ENCODE peak calls at places on chromosomes 13 and 19, in ten cellular contexts. U is transverse colon, V is uterus, R is heart left ventricle, O is Peyer's patch, T is suprapubic skin, C is GM12891, G is adrenal gland, B is esophagus muscularis mucosa, A is lower leg skin. X is an unnamed sample.
A peak's percentile ranks its signal among the peaks of the same experiment; 100 is the strongest.

GRCh38 chr13:97742084-97742483 is 211.4 kb upstream of the IPO5 start:
- DNase-seq in U (no peak), V (no peak), R (no peak), O (no peak), T (no peak), C (no peak), G (no peak), B (peak; percentile 82), A (no peak), X (no peak)

GRCh38 chr13:35690546-35690945 is 214.1 kb upstream of the MAB21L1 start:
- DNase-seq in U (no peak), V (no peak), R (no peak), O (no peak), T (no peak), C (no peak), G (no peak), B (no peak), A (no peak), X (no peak)

GRCh38 chr13:83780201-83780600 is 102.1 kb downstream of the SLITRK1 start:
- DNase-seq in U (no peak), V (no peak), R (no peak), O (no peak), T (no peak), C (no peak), G (no peak), B (no peak), A (no peak), X (no peak)

GRCh38 chr13:51632643-51633357 is 48.5 kb downstream of the WDFY2 start:
- DNase-seq in U (no peak), V (no peak), R (no peak), O (no peak), T (no peak), C (no peak), G (no peak), B (no peak), A (no peak), X (no peak)

GRCh38 chr13:79741006-79741405 is 260.1 kb downstream of the NDFIP2 start:
- DNase-seq in U (no peak), V (no peak), R (no peak), O (no peak), T (no peak), C (no peak), G (peak; percentile 58), B (no peak), A (no peak), X (no peak)

GRCh38 chr19:15616183-15616582 is 1.2 kb downstream of the CYP4F8 start:
- DNase-seq in U (no peak), V (no peak), R (no peak), O (no peak), T (no peak), C (no peak), G (no peak), B (peak; percentile 47), A (no peak), X (no peak)

GRCh38 chr13:24042710-24043440 is 117.6 kb upstream of the SPATA13 start:
- DNase-seq in U (no peak), V (no peak), R (no peak), O (no peak), T (no peak), C (no peak), G (no peak), B (no peak), A (no peak), X (no peak)

GRCh38 chr19:18436651-18437478 is 1.1 kb downstream of the ISYNA1 start:
- DNase-seq in U (peak; percentile 86), V (peak; percentile 85), R (peak; percentile 90), O (peak; percentile 92), T (no peak), C (peak; percentile 91), G (peak; percentile 84), B (no peak), A (peak; percentile 62), X (peak; percentile 91)

GRCh38 chr19:37907735-37908066 is 693 bp downstream of the SIPA1L3 start:
- DNase-seq in U (no peak), V (no peak), R (no peak), O (no peak), T (no peak), C (no peak), G (no peak), B (no peak), A (no peak), X (no peak)

GRCh38 chr19:37906868-37907734 is at the start of gene SIPA1L3:
- DNase-seq in U (peak; percentile 97), V (peak; percentile 93), R (peak; percentile 94), O (peak; percentile 97), T (peak; percentile 97), C (peak; percentile 84), G (peak; percentile 96), B (peak; percentile 97), A (peak; percentile 93), X (peak; percentile 96)

GRCh38 chr19:37903096-37903495 is 3.3 kb downstream of the WDR87 start:
- DNase-seq in U (no peak), V (no peak), R (no peak), O (no peak), T (no peak), C (no peak), G (no peak), B (no peak), A (no peak), X (no peak)

GRCh38 chr19:37909661-37910199 is 2.7 kb downstream of the SIPA1L3 start:
- DNase-seq in U (no peak), V (no peak), R (no peak), O (no peak), T (no peak), C (no peak), G (no peak), B (no peak), A (no peak), X (no peak)

DNA sequence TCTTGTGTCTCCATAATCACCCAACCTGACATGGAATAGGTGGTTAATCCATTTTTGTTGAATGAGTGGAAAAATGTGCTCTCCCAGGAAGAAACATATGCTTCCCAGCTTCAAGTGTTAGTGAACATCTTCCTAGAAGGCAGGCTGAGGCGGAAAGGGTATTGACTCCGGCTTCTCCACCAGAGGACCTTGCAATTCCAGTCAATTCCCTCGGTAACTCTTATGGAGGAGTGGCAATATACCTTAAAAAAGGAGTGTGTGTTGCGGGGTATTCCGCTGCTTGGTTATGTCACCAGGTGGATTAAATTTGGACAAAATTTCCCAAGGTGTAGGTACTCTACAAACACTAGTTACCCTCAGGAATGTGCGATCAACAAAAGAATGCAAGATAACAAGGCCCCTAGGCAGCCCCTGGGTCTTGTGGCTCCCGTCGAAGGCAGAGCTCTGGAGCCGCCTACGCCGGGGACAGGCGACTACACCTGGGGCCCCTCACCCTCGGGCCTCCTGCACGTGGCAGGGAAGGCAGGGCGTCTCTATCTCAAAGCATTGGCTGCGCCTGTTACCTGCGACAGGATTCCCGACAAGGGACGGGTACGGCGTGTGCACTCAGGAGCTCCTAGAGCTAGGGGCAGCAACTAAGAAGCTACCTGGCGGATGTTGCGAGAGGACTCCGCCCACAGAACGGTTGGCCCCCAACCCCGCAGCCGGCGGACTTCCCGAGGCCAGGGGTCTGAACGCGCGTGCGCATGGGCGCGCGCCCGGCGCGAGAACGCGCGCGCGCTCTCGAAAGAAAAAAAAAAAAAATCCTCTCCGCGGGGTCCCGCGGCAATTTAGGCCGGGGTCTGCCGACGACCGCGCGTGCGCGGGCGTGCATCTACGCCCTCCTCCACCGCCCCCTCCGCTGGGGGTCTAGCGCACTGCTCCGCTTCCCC is at the start of gene WDR87:
- DNase-seq in U (peak; percentile 55), V (peak; percentile 25), R (peak; percentile 11), O (peak; percentile 69), T (no peak), C (peak; percentile 41), G (no peak), B (no peak), A (peak; percentile 17), X (no peak)
- TF ChIP-seq POLR2A in U (no peak), V (no peak), R (no peak), O (no peak), T (no peak), C (no peak), G (no peak), B (no peak), A (no peak), X (no peak)

GRCh38 chr19:10964903-10965302 is 4.1 kb downstream of the SMARCA4 start:
- DNase-seq in U (no peak), V (no peak), R (no peak), O (no peak), T (no peak), C (no peak), G (no peak), B (no peak), A (no peak), X (no peak)

GRCh38 chr19:10965398-10965797 is 4.6 kb downstream of the SMARCA4 start:
- DNase-seq in U (no peak), V (no peak), R (no peak), O (no peak), T (no peak), C (no peak), G (no peak), B (no peak), A (no peak), X (no peak)

GRCh38 chr19:10966809-10967208 is 6.0 kb downstream of the SMARCA4 start:
- DNase-seq in U (no peak), V (no peak), R (no peak), O (no peak), T (no peak), C (no peak), G (no peak), B (no peak), A (no peak), X (no peak)

GRCh38 chr19:10971107-10971715 is 10.4 kb downstream of the SMARCA4 start:
- DNase-seq in U (no peak), V (no peak), R (no peak), O (no peak), T (no peak), C (no peak), G (no peak), B (no peak), A (no peak), X (no peak)

DNA sequence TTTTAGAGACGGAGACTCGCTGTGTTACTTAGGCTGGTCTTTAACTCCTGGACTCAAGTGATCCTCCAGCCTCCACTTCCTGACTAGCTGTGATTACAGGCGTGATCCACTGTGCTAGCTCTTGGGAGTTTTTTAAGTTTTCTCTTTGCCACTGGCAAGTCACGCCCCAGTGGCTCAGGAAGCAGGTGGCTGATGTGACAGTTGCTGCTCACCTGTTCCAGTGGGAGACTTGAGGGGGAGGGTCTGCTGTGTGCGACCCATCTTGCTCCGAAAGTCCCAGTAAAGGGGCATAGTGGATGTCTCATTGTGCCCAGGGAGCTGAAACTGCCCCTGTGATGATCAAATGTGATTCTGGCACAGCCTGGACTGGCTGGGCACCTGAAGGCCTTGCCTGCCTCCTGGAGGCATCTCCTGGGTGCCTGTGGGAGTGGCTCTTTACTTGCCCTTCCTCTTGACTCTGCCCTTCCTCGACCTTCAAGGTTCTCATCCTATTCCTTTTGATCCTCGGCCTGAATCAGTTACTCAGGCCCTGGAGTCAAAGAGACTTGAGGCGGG is 7.8 kb downstream of the SMARCA4 start:
- DNase-seq in U (peak; percentile 39), V (no peak), R (no peak), O (peak; percentile 34), T (no peak), C (no peak), G (no peak), B (no peak), A (no peak), X (no peak)
- TF ChIP-seq POLR2A in U (no peak), V (no peak), R (no peak), O (no peak), T (no peak), C (no peak), G (no peak), B (no peak), A (no peak), X (no peak)

GRCh38 chr19:51931921-51932320 is 4.6 kb downstream of the ZNF613 start:
- DNase-seq in U (no peak), V (no peak), R (no peak), O (no peak), T (no peak), C (no peak), G (no peak), B (no peak), A (no peak), X (no peak)

GRCh38 chr19:51926426-51926783 is 867 bp upstream of the ZNF613 start:
- DNase-seq in U (no peak), V (no peak), R (no peak), O (no peak), T (no peak), C (no peak), G (no peak), B (no peak), A (no peak), X (no peak)

GRCh38 chr19:51927859-51928258 is 587 bp downstream of the ZNF613 start:
- DNase-seq in U (no peak), V (no peak), R (no peak), O (no peak), T (no peak), C (no peak), G (no peak), B (no peak), A (no peak), X (no peak)

GRCh38 chr19:51921949-51922348 is 5.3 kb upstream of the ZNF613 start:
- DNase-seq in U (no peak), V (no peak), R (no peak), O (no peak), T (no peak), C (no peak), G (no peak), B (no peak), A (no peak), X (no peak)

DNA sequence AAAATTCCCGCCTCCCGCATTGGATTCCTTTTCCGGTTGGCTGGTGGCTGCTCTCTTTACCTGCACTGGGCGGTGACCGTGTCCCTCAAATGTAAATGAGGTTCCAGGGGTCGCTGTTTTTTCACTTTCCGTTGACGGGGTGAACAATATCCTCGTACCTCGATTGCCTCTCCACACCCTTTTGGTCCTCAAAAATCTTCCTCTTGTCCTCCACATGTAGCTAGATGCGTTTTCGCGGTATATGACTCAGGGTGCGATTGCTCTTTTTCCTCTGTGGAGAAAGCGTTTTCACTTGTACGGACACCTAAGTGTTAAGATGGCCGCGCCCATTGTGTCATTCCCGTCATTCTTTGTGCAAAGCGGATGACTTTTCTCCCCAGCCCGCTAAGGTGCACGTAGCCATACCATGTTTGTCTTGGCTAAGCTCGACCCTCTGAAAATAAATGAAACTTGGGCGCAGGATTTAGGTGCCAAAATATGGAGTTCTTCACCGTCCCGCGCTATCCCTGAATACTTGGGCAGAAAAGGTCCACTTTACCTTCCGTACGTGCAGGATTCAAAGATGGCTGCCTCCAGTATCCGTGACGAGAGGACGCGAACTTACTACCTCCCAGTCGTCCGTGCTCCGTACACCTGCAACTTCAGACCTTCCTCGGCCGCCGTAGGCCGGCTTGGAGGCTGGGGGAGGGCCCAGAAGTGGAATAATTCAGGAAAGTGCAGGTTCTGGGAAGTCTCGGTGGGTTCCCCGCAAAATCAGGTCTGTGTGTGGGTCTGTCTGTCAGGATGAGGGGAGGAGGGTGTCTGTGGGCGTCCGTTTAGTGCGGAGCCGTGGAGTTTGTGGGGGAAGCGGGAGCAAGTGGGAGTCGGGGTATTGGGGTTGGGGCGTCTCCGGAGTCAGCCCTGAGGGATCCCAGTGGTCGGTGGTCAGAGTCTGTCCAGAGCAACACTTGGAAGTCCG is at the start of gene ZNF613:
- DNase-seq in U (peak; percentile 91), V (peak; percentile 84), R (peak; percentile 89), O (peak; percentile 87), T (peak; percentile 90), C (peak; percentile 64), G (peak; percentile 93), B (peak; percentile 96), A (peak; percentile 86), X (peak; percentile 84)
- TF ChIP-seq POLR2A in U (no peak), V (no peak), R (no peak), O (no peak), T (no peak), C (no peak), G (peak; percentile 31), B (no peak), A (no peak), X (peak; percentile 33)

DNA sequence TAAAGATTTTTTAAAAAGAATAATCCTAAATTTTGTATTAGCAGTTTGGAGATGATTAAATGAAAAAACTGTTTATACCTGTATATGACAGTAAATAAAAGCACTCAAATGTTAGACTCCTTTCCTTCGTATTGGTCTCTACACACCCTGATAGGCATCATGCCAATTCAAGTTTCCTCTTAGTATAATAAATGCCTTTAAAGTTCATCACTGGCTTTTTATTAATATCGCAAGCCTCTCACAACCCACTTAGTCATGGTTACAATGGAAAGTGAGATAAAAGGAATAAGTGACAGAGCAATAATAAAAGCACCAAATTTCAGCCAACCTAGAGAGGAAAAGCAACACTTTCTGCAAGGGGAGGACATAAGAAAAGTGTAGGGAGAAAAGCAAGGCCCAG is 102.2 kb downstream of the PIBF1 start:
- DNase-seq in U (no peak), V (no peak), R (no peak), O (no peak), T (no peak), C (no peak), G (no peak), B (no peak), A (no peak), X (no peak)
- TF ChIP-seq POLR2A in U (no peak), V (no peak), R (no peak), O (no peak), T (no peak), C (no peak), G (no peak), B (no peak), A (no peak), X (no peak)